ENCODE peak calls at places on chromosome 10, in nine cellular contexts. K is lower leg skin, W is RWPE1, Y is BJ, J is endothelial cell, I is A549, F is cardiac muscle cell, P is testis, C is astrocyte of the cerebellum. G is an unnamed sample.
A peak's percentile ranks its signal among the peaks of the same experiment; 100 is the strongest.

GRCh38 chr10:29345144-29345892 is 56.4 kb downstream of the LYZL1 start:
- DNase-seq in J (no peak), C (no peak), Y (no peak), P (no peak), F (no peak), W (no peak), K (no peak), I (no peak), G (no peak)

GRCh38 chr10:47384148-47384921 is at the start of gene ZNF488:
- DNase-seq in Y (no peak), W (peak; percentile 93), C (peak; percentile 19), I (peak; percentile 94), K (peak; percentile 75), F (peak; percentile 89), J (peak; percentile 77), P (peak; percentile 84), G (peak; percentile 89)

GRCh38 chr10:37860494-37861190 is 3.2 kb upstream of the ZNF248 start:
- DNase-seq in K (no peak), P (no peak), F (no peak), C (no peak), I (no peak), W (peak; percentile 37), Y (peak; percentile 40), J (no peak), G (no peak)

GRCh38 chr10:46545861-46546590 is 10.4 kb downstream of the GPRIN2 start:
- DNase-seq in Y (no peak), P (peak; percentile 13), C (no peak), J (no peak), W (no peak), K (no peak), F (no peak), I (peak; percentile 32), G (no peak)

GRCh38 chr10:7272008-7272407 is 138.8 kb downstream of the SFMBT2 start:
- DNase-seq in I (no peak), J (no peak), W (no peak), Y (no peak), C (no peak), F (no peak), P (no peak), K (no peak), G (no peak)

GRCh38 chr10:32790483-32790882 is 167.5 kb downstream of the ITGB1 start:
- DNase-seq in P (no peak), J (no peak), F (no peak), C (no peak), Y (no peak), K (no peak), W (no peak), I (no peak), G (no peak)

GRCh38 chr10:84135836-84136235 is 3.5 kb upstream of the GHITM start:
- DNase-seq in F (no peak), Y (no peak), P (no peak), K (no peak), J (no peak), C (no peak), W (no peak), I (no peak), G (no peak)

GRCh38 chr10:133303206-133303605 is 5.5 kb downstream of the TUBGCP2 start:
- DNase-seq in Y (no peak), F (no peak), P (no peak), J (no peak), I (no peak), W (no peak), K (no peak), C (no peak), G (no peak)

GRCh38 chr10:18364987-18365775 is 225.0 kb downstream of the CACNB2 start:
- DNase-seq in I (no peak), J (no peak), P (no peak), F (no peak), W (no peak), K (no peak), Y (no peak), C (no peak), G (no peak)

DNA sequence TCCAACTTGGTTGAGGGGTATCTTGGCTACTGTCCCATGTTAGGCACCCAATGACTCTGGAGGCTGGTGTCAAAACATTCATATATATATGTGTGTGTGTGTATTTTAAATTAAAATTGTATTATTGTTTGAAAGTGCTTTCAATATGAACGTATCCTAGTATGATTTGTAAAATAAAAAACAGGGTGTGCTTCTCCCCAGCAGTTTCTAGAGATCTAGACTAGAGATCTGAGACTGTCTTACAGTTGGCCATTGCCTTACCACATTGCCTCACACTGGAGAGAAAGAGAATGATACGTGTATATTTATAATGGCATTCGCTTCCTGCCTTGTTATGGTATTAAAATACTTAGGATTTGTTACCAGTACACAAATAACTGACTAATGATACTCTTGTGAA is 1.2 kb downstream of the BAG3 start:
- DNase-seq in J (no peak), I (peak; percentile 71), C (peak; percentile 41), W (peak; percentile 65), F (peak; percentile 28), Y (peak; percentile 35), K (no peak), P (peak; percentile 54), G (no peak)
- TF ChIP-seq CTCF in J (no peak), I (peak; percentile 35), C (peak; percentile 49), W (peak; percentile 76), F (peak; percentile 25), Y (peak; percentile 46), K (no peak), P (no peak), G (peak; percentile 43)

GRCh38 chr10:99698504-99699080 is 33.3 kb downstream of the COX15 start:
- DNase-seq in W (no peak), K (no peak), P (no peak), C (no peak), J (peak; percentile 7), Y (no peak), F (no peak), I (no peak), G (no peak)
- TF ChIP-seq CTCF in W (no peak), K (no peak), P (no peak), C (no peak), J (no peak), Y (no peak), F (peak; percentile 18), I (no peak), G (no peak)

GRCh38 chr10:101029520-101030309 is 1.2 kb downstream of the PDZD7 start:
- DNase-seq in Y (no peak), K (no peak), J (peak; percentile 44), F (peak; percentile 32), W (no peak), I (no peak), C (no peak), P (no peak), G (no peak)
- TF ChIP-seq CTCF in Y (peak; percentile 20), K (no peak), J (no peak), F (peak; percentile 15), W (no peak), I (no peak), C (no peak), P (no peak), G (no peak)

GRCh38 chr10:131889755-131890154 is 11.1 kb upstream of the PPP2R2D start:
- DNase-seq in J (no peak), I (no peak), K (no peak), F (no peak), W (no peak), C (no peak), Y (no peak), P (no peak), G (no peak)

GRCh38 chr10:131891929-131892816 is 8.6 kb upstream of the PPP2R2D start:
- DNase-seq in K (no peak), C (no peak), F (no peak), I (no peak), P (no peak), W (no peak), Y (no peak), J (no peak), G (peak; percentile 46)

GRCh38 chr10:131888186-131888604 is 12.6 kb upstream of the PPP2R2D start:
- DNase-seq in I (no peak), P (no peak), Y (no peak), J (no peak), F (no peak), K (no peak), W (peak; percentile 95), C (no peak), G (no peak)

GRCh38 chr10:131891196-131891928 is 9.4 kb upstream of the PPP2R2D start:
- DNase-seq in Y (no peak), P (no peak), I (peak; percentile 66), F (peak; percentile 50), J (peak; percentile 41), K (no peak), C (no peak), W (no peak), G (peak; percentile 64)

DNA sequence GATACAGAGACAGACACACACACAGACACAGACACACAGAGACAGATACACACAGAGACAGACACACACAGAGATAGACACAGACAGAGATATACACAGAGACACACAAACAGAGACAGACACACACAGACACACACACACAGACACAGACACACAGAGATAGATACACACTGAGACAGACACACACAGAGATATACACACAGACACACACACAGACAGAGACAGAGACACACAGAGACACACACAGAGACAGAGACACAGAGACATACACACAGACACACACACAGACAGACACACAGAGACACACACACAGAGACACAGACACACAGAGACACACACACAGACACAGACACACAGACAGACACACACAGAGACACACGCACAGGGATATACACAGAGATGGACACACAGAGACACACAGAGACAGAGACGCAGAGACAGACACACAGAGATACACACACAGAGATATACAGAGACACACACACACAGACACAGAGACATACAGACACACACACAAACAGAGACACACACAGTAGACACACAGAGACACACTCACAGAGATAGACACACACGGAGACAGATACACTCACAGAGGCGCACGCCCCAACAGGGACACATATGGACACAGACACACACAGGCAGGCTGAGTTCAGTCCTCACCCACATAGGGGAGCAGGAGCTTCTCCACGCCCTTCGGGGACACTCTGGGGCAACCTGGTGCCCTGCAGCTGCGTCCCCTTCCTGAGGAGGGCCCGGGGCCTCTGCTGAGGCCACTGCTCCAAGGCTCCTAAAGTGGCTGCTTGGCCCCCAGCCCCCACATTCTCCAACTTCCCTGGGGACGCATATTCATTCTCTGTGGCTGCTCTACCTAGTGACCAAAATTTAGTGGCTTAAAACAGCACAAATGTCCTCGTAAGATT is 10.3 kb upstream of the PPP2R2D start:
- DNase-seq in Y (no peak), J (no peak), C (no peak), I (no peak), P (no peak), W (no peak), K (no peak), F (no peak), G (no peak)
- TF ChIP-seq CTCF in Y (no peak), J (no peak), C (no peak), I (no peak), P (no peak), W (no peak), K (no peak), F (no peak), G (no peak)

DNA sequence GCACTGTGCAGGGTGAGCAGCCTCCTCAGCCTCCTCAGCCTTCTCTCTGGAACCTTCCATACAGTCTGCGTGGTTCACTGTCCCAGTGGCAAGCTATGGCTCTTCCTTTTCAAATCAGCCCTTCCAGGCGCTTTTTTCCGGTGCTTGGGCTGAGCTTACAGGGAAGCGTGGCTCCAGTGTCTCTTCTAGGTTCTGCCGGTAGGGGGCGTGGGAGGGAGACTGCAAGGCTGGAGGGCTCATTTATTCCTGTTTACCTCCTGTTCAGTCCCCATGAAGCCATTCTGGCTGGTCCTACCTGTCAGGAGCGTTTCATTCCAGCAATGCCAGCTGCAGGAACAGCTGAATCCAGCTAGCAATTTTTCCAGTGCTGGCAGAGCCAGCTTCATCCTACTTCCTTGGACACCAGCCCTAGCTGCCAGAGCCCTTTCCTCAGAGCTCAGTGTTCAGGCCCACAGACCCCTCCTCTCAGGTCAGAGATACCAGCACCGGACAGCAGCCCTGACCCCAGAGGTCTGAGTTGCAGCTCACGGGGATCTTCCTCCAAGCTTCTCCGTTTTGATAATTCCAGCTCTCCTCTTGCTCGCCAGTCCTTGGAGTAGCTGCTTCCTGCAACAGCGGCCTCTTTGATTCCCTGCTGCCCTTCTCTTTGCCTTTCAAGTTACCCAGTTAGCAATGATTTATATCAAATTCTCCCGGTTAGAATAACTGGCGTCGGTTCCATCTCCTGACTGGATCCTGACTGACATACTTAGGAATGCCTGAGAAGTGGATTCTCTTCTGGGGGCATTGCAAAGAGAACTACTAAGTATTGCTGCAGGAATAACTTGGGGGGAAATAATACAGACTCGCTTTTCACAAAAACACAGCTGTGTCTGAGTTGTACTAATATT is 129.8 kb downstream of the FRMD4A start:
- DNase-seq in F (no peak), P (peak; percentile 56), Y (no peak), W (no peak), J (peak; percentile 44), C (no peak), I (no peak), K (no peak), G (peak; percentile 36)
- TF ChIP-seq CTCF in F (peak; percentile 41), P (no peak), Y (peak; percentile 27), W (no peak), J (peak; percentile 61), C (peak; percentile 47), I (peak; percentile 30), K (no peak), G (peak; percentile 29)